ENCODE peak calls at places on chromosomes 13 and 19, in four cellular contexts. X, B, O and K are unnamed samples.

GRCh38 chr19:40599331-40600085 is 1.7 kb upstream of the LTBP4 start:
- DNase-seq in X (no peak), B (no peak), O (no peak), K (no peak)

GRCh38 chr13:60397693-60398437 is 845 bp downstream of the TDRD3 start:
- DNase-seq in X (no peak), B (peak; percentile 77), O (peak; percentile 82), K (no peak)

GRCh38 chr19:57850553-57851017 is 926 bp downstream of the ZNF587 start:
- DNase-seq in X (no peak), B (no peak), O (peak; percentile 77), K (no peak)

GRCh38 chr13:89832827-89833226 is 1514.7 kb upstream of the MIR17HG start:
- DNase-seq in X (no peak), B (no peak), O (no peak), K (no peak)

GRCh38 chr13:57925250-57925649 is 293.7 kb downstream of the PCDH17 start:
- DNase-seq in X (no peak), B (no peak), O (no peak), K (no peak)

GRCh38 chr13:96091164-96091931 is 1.4 kb downstream of the HS6ST3 start:
- DNase-seq in X (no peak), B (peak; percentile 68), O (peak; percentile 29), K (no peak)

GRCh38 chr19:31529121-31529520 is 179.9 kb upstream of the TSHZ3 start:
- DNase-seq in X (no peak), B (no peak), O (peak; percentile 63), K (no peak)

GRCh38 chr13:25214371-25215252 is 42.5 kb upstream of the AMER2 start:
- DNase-seq in X (no peak), B (no peak), O (peak; percentile 21), K (no peak)

GRCh38 chr13:98890186-98890585 is 87.7 kb downstream of the DOCK9 start:
- DNase-seq in X (no peak), B (no peak), O (no peak), K (peak; percentile 9)

GRCh38 chr13:33682020-33682564 is 135.9 kb upstream of the RFC3 start:
- DNase-seq in X (no peak), B (no peak), O (no peak), K (no peak)

GRCh38 chr19:34960940-34961679 is 2.9 kb downstream of the ZNF792 start:
- DNase-seq in X (no peak), B (peak; percentile 54), O (no peak), K (no peak)

GRCh38 chr19:43465468-43466120 is at the start of gene LYPD3:
- DNase-seq in X (no peak), B (no peak), O (peak; percentile 92), K (no peak)

GRCh38 chr19:2365201-2365970 is 5.3 kb downstream of the TMPRSS9 start:
- DNase-seq in X (no peak), B (no peak), O (no peak), K (no peak)

GRCh38 chr13:22235285-22235949 is 564.5 kb downstream of the FGF9 start:
- DNase-seq in X (no peak), B (no peak), O (peak; percentile 79), K (no peak)